ENCODE peak calls at places on chromosomes 1 and 21, in seven cellular contexts. One of them, this sample, is unnamed.
A peak's percentile ranks its signal among the peaks of the same experiment; 100 is the strongest.

GRCh38 chr1:19163261-19163660 is 46.8 kb downstream of the UBR4 start:
- DNase-seq in heart right ventricle: no peak
- DNase-seq in fibroblast of lung: peak; percentile 80
- DNase-seq in GM23338: no peak
- DNase-seq in adrenal gland: no peak
- DNase-seq in stomach: no peak
- DNase-seq in CD8-positive, alpha-beta T cell: no peak
- DNase-seq in this sample: no peak

GRCh38 chr1:204241914-204242313 is 28.1 kb upstream of the GOLT1A start:
- DNase-seq in GM23338: no peak
- DNase-seq in stomach: no peak
- DNase-seq in CD8-positive, alpha-beta T cell: no peak
- DNase-seq in fibroblast of lung: no peak
- DNase-seq in adrenal gland: no peak
- DNase-seq in heart right ventricle: no peak
- DNase-seq in this sample: no peak

GRCh38 chr1:233520510-233521191 is 93.3 kb upstream of the KCNK1 start:
- DNase-seq in heart right ventricle: no peak
- DNase-seq in adrenal gland: no peak
- DNase-seq in GM23338: no peak
- DNase-seq in CD8-positive, alpha-beta T cell: no peak
- DNase-seq in fibroblast of lung: peak; percentile 73
- DNase-seq in stomach: peak; percentile 67
- DNase-seq in this sample: no peak

GRCh38 chr1:39753132-39754025 is 14.7 kb downstream of the PPIE start:
- DNase-seq in adrenal gland: no peak
- DNase-seq in fibroblast of lung: no peak
- DNase-seq in heart right ventricle: no peak
- DNase-seq in GM23338: no peak
- DNase-seq in CD8-positive, alpha-beta T cell: no peak
- DNase-seq in stomach: no peak
- DNase-seq in this sample: no peak

GRCh38 chr1:38585971-38586370 is 273.6 kb downstream of the RRAGC start:
- DNase-seq in fibroblast of lung: peak; percentile 30
- DNase-seq in adrenal gland: no peak
- DNase-seq in stomach: no peak
- DNase-seq in heart right ventricle: no peak
- DNase-seq in CD8-positive, alpha-beta T cell: no peak
- DNase-seq in GM23338: no peak
- DNase-seq in this sample: no peak

GRCh38 chr1:167651161-167651693 is 21.2 kb downstream of the RCSD1 start:
- DNase-seq in adrenal gland: no peak
- DNase-seq in fibroblast of lung: no peak
- DNase-seq in stomach: no peak
- DNase-seq in GM23338: no peak
- DNase-seq in CD8-positive, alpha-beta T cell: no peak
- DNase-seq in heart right ventricle: peak; percentile 33
- DNase-seq in this sample: no peak

GRCh38 chr1:210223174-210223904 is 9.3 kb upstream of the SERTAD4 start:
- DNase-seq in fibroblast of lung: peak; percentile 62
- DNase-seq in GM23338: no peak
- DNase-seq in stomach: no peak
- DNase-seq in heart right ventricle: no peak
- DNase-seq in CD8-positive, alpha-beta T cell: no peak
- DNase-seq in adrenal gland: no peak
- DNase-seq in this sample: no peak

GRCh38 chr1:177247777-177248176 is 77.0 kb downstream of the BRINP2 start:
- DNase-seq in GM23338: no peak
- DNase-seq in fibroblast of lung: no peak
- DNase-seq in stomach: no peak
- DNase-seq in heart right ventricle: no peak
- DNase-seq in adrenal gland: no peak
- DNase-seq in CD8-positive, alpha-beta T cell: no peak
- DNase-seq in this sample: no peak

GRCh38 chr1:161738627-161739287 is 10.8 kb upstream of the DUSP12 start:
- DNase-seq in CD8-positive, alpha-beta T cell: peak; percentile 47
- DNase-seq in stomach: peak; percentile 55
- DNase-seq in adrenal gland: peak; percentile 71
- DNase-seq in GM23338: peak; percentile 79
- DNase-seq in heart right ventricle: peak; percentile 27
- DNase-seq in fibroblast of lung: peak; percentile 74
- DNase-seq in this sample: peak; percentile 75

GRCh38 chr1:234134878-234135277 is 230.4 kb downstream of the SLC35F3 start:
- DNase-seq in stomach: no peak
- DNase-seq in fibroblast of lung: no peak
- DNase-seq in GM23338: no peak
- DNase-seq in heart right ventricle: no peak
- DNase-seq in adrenal gland: no peak
- DNase-seq in CD8-positive, alpha-beta T cell: no peak
- DNase-seq in this sample: no peak

GRCh38 chr1:175504875-175505555 is 238.4 kb downstream of the TNR start:
- DNase-seq in GM23338: peak; percentile 20
- DNase-seq in fibroblast of lung: no peak
- DNase-seq in CD8-positive, alpha-beta T cell: no peak
- DNase-seq in stomach: no peak
- DNase-seq in heart right ventricle: peak; percentile 28
- DNase-seq in adrenal gland: no peak
- DNase-seq in this sample: no peak

GRCh38 chr1:48775817-48776399 is 783 bp downstream of the BEND5 start:
- DNase-seq in stomach: no peak
- DNase-seq in heart right ventricle: no peak
- DNase-seq in GM23338: no peak
- DNase-seq in adrenal gland: no peak
- DNase-seq in fibroblast of lung: no peak
- DNase-seq in CD8-positive, alpha-beta T cell: no peak
- DNase-seq in this sample: no peak
- H3K4me1 ChIP-seq in stomach: peaks cover 49% of the 10 kb centered on the region
- H3K4me1 ChIP-seq in heart right ventricle: peaks cover 21% of the 10 kb centered on the region
- H3K4me1 ChIP-seq in GM23338: peaks cover 12% of the 10 kb centered on the region
- H3K4me1 ChIP-seq in adrenal gland: peaks cover 8% of the 10 kb centered on the region
- H3K4me1 ChIP-seq in fibroblast of lung: no peaks in the 10 kb centered on the region
- H3K4me1 ChIP-seq in CD8-positive, alpha-beta T cell: peaks cover 16% of the 10 kb centered on the region
- H3K4me1 ChIP-seq in this sample: peaks cover 10% of the 10 kb centered on the region

DNA sequence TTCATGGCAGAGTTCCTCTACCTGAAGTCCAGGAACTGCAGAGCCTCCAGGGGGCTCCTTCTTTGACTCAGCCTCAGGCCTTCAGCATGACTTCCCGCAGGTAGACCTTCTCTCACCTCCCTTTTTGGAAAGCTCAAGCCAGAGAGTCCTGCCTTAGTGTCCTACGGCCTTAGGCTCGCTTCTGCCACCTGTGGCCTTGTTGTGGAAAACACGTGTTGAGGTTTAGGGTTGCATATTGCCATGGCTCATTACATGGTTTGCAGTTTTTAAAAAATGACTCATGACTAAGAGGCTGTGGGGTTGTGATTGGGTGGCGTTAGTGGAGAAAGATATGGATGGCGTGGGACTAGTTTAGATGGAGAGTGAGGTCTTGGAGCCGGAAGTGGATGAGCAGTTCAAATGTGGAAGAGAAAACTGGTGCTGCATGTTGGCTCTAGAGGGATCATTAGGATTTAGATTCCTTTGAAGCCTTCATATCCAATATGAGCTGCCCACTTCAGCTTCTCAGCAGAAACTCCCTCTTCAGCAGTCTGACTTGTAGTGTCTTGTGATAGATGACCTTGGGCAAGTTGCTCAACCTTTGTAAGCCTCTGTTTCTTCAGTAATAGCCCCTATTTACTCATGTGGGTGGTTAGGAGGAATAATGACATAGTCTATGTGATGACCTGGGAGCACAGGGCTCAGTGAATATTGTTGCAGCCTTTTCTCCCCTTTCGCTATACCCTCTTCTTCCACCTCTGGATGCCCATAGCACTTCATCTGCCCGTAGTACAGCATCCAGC is 6.5 kb upstream of the FGGY start:
- DNase-seq in stomach: peak; percentile 57
- DNase-seq in GM23338: peak; percentile 78
- DNase-seq in heart right ventricle: peak; percentile 15
- DNase-seq in adrenal gland: peak; percentile 62
- DNase-seq in fibroblast of lung: peak; percentile 48
- DNase-seq in CD8-positive, alpha-beta T cell: no peak
- DNase-seq in this sample: peak; percentile 71
- TF ChIP-seq CTCF in stomach: peak; percentile 21
- TF ChIP-seq CTCF in GM23338: peak; percentile 80
- TF ChIP-seq CTCF in heart right ventricle: peak; percentile 55
- TF ChIP-seq CTCF in adrenal gland: no peak
- TF ChIP-seq CTCF in fibroblast of lung: peak; percentile 46
- TF ChIP-seq CTCF in CD8-positive, alpha-beta T cell: no peak
- TF ChIP-seq CTCF in this sample: peak; percentile 51

GRCh38 chr1:68217060-68217554 is 15.2 kb downstream of the WLS start:
- DNase-seq in fibroblast of lung: peak; percentile 78
- DNase-seq in adrenal gland: no peak
- DNase-seq in CD8-positive, alpha-beta T cell: no peak
- DNase-seq in GM23338: no peak
- DNase-seq in heart right ventricle: no peak
- DNase-seq in stomach: no peak
- DNase-seq in this sample: no peak

GRCh38 chr1:68220420-68220819 is 11.9 kb downstream of the WLS start:
- DNase-seq in GM23338: no peak
- DNase-seq in fibroblast of lung: no peak
- DNase-seq in stomach: no peak
- DNase-seq in adrenal gland: no peak
- DNase-seq in heart right ventricle: no peak
- DNase-seq in CD8-positive, alpha-beta T cell: no peak
- DNase-seq in this sample: no peak

GRCh38 chr1:68221001-68221970 is 11.0 kb downstream of the WLS start:
- DNase-seq in GM23338: no peak
- DNase-seq in adrenal gland: no peak
- DNase-seq in CD8-positive, alpha-beta T cell: no peak
- DNase-seq in stomach: no peak
- DNase-seq in heart right ventricle: no peak
- DNase-seq in fibroblast of lung: no peak
- DNase-seq in this sample: no peak

GRCh38 chr1:68216088-68216487 is 16.2 kb downstream of the WLS start:
- DNase-seq in adrenal gland: no peak
- DNase-seq in stomach: no peak
- DNase-seq in heart right ventricle: no peak
- DNase-seq in CD8-positive, alpha-beta T cell: no peak
- DNase-seq in GM23338: no peak
- DNase-seq in fibroblast of lung: no peak
- DNase-seq in this sample: no peak

GRCh38 chr1:68218485-68218884 is 13.8 kb downstream of the WLS start:
- DNase-seq in heart right ventricle: no peak
- DNase-seq in fibroblast of lung: peak; percentile 69
- DNase-seq in GM23338: peak; percentile 55
- DNase-seq in CD8-positive, alpha-beta T cell: no peak
- DNase-seq in stomach: peak; percentile 64
- DNase-seq in adrenal gland: no peak
- DNase-seq in this sample: no peak
- H3K27ac ChIP-seq in heart right ventricle: no peak overlapping the region
- H3K27ac ChIP-seq in fibroblast of lung: no peak overlapping the region
- H3K27ac ChIP-seq in GM23338: no peak overlapping the region
- H3K27ac ChIP-seq in CD8-positive, alpha-beta T cell: no peak overlapping the region
- H3K27ac ChIP-seq in stomach: peak overlapping the region; percentile 65
- H3K27ac ChIP-seq in adrenal gland: no peak overlapping the region
- H3K27ac ChIP-seq in this sample: no peak overlapping the region

DNA sequence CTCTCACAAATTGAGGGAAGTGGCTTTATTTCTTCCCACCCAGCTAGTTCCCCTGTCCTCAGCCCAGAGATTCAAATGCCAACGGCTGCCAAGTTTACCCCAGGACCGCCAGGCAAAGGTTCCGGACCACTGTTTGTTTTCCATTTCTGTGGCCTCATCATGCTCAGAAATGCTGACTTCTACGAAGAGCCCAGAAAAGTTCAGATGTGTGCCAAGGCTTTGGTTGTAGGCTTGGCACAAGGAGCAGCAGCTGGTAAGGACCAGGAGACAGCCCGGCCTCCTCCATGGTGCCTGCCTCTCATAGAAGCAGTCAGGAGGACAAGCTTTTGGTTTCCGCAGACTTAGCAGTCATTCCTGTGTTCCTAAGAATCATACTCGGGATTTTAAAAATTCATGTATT is 171.6 kb downstream of the KIF26B start:
- DNase-seq in stomach: no peak
- DNase-seq in adrenal gland: no peak
- DNase-seq in fibroblast of lung: no peak
- DNase-seq in heart right ventricle: no peak
- DNase-seq in GM23338: no peak
- DNase-seq in CD8-positive, alpha-beta T cell: no peak
- DNase-seq in this sample: no peak
- H3K4me1 ChIP-seq in stomach: no peaks in the 10 kb centered on the region
- H3K4me1 ChIP-seq in adrenal gland: no peaks in the 10 kb centered on the region
- H3K4me1 ChIP-seq in fibroblast of lung: no peaks in the 10 kb centered on the region
- H3K4me1 ChIP-seq in heart right ventricle: peaks cover 11% of the 10 kb centered on the region
- H3K4me1 ChIP-seq in GM23338: no peaks in the 10 kb centered on the region
- H3K4me1 ChIP-seq in CD8-positive, alpha-beta T cell: no peaks in the 10 kb centered on the region
- H3K4me1 ChIP-seq in this sample: no peaks in the 10 kb centered on the region

GRCh38 chr21:21232320-21232719 is 234.1 kb downstream of the NCAM2 start:
- DNase-seq in heart right ventricle: no peak
- DNase-seq in stomach: no peak
- DNase-seq in fibroblast of lung: peak; percentile 50
- DNase-seq in adrenal gland: no peak
- DNase-seq in GM23338: peak; percentile 21
- DNase-seq in CD8-positive, alpha-beta T cell: no peak
- DNase-seq in this sample: no peak
- TF ChIP-seq CTCF in heart right ventricle: peak; percentile 37
- TF ChIP-seq CTCF in stomach: no peak
- TF ChIP-seq CTCF in fibroblast of lung: peak; percentile 57
- TF ChIP-seq CTCF in adrenal gland: peak; percentile 39
- TF ChIP-seq CTCF in GM23338: peak; percentile 65
- TF ChIP-seq CTCF in CD8-positive, alpha-beta T cell: no peak
- TF ChIP-seq CTCF in this sample: peak; percentile 42

DNA sequence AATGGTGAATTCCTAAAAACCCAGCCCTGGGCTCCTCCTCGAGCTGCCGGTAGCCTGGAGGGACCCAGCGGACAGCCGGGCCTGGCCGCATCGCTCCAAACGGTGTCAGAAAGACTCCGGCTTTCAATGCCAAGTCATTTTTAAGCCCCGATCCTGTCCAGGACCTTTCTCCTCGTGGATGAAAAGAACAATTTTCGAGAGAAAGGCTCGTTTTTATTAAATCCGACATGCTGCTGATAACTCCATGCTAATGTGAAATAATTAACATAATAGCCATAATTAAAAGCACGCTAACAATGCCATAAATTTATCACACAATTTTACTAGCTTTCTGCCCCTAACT is 4.6 kb upstream of the FOXD3 start:
- DNase-seq in CD8-positive, alpha-beta T cell: no peak
- DNase-seq in fibroblast of lung: no peak
- DNase-seq in adrenal gland: no peak
- DNase-seq in heart right ventricle: no peak
- DNase-seq in GM23338: peak; percentile 73
- DNase-seq in stomach: no peak
- DNase-seq in this sample: no peak
- H3K27ac ChIP-seq in CD8-positive, alpha-beta T cell: no peak overlapping the region
- H3K27ac ChIP-seq in fibroblast of lung: no peak overlapping the region
- H3K27ac ChIP-seq in adrenal gland: no peak overlapping the region
- H3K27ac ChIP-seq in heart right ventricle: no peak overlapping the region
- H3K27ac ChIP-seq in GM23338: no peak overlapping the region
- H3K27ac ChIP-seq in stomach: no peak overlapping the region
- H3K27ac ChIP-seq in this sample: no peak overlapping the region

GRCh38 chr21:14688412-14688811 is 142.3 kb upstream of the SAMSN1 start:
- DNase-seq in fibroblast of lung: no peak
- DNase-seq in stomach: no peak
- DNase-seq in heart right ventricle: no peak
- DNase-seq in CD8-positive, alpha-beta T cell: no peak
- DNase-seq in GM23338: no peak
- DNase-seq in adrenal gland: no peak
- DNase-seq in this sample: no peak
- H3K4me1 ChIP-seq in fibroblast of lung: no peaks in the 10 kb centered on the region
- H3K4me1 ChIP-seq in stomach: peaks cover 19% of the 10 kb centered on the region
- H3K4me1 ChIP-seq in heart right ventricle: no peaks in the 10 kb centered on the region
- H3K4me1 ChIP-seq in CD8-positive, alpha-beta T cell: no peaks in the 10 kb centered on the region
- H3K4me1 ChIP-seq in GM23338: peaks cover 7% of the 10 kb centered on the region
- H3K4me1 ChIP-seq in adrenal gland: no peaks in the 10 kb centered on the region
- H3K4me1 ChIP-seq in this sample: peaks cover 6% of the 10 kb centered on the region

This sample was measured in upper lobe of right lung.